ENCODE peak calls at places on chromosomes 13 and 19, in four cellular contexts. One of them, this sample, is unnamed.

GRCh38 chr19:19528721-19529490 is at the start of gene YJEFN3:
- DNase-seq in Panc1: no peak
- DNase-seq in upper lobe of left lung: peak
- DNase-seq in breast epithelium: no peak
- DNase-seq in this sample: no peak

GRCh38 chr19:51439021-51439465 is 19.2 kb downstream of the SIGLEC8 start:
- DNase-seq in upper lobe of left lung: no peak
- DNase-seq in breast epithelium: no peak
- DNase-seq in Panc1: no peak
- DNase-seq in this sample: no peak

GRCh38 chr19:40592170-40592569 is 9.0 kb upstream of the LTBP4 start:
- DNase-seq in Panc1: no peak
- DNase-seq in breast epithelium: no peak
- DNase-seq in upper lobe of left lung: no peak
- DNase-seq in this sample: no peak

GRCh38 chr13:93268327-93269028 is 41.9 kb downstream of the GPC6 start:
- DNase-seq in upper lobe of left lung: no peak
- DNase-seq in breast epithelium: no peak
- DNase-seq in Panc1: no peak
- DNase-seq in this sample: no peak

GRCh38 chr13:51551446-51551845 is 32.8 kb upstream of the WDFY2 start:
- DNase-seq in Panc1: no peak
- DNase-seq in breast epithelium: no peak
- DNase-seq in upper lobe of left lung: no peak
- DNase-seq in this sample: no peak

GRCh38 chr13:70960841-70961443 is 852.7 kb upstream of the KLHL1 start:
- DNase-seq in Panc1: no peak
- DNase-seq in upper lobe of left lung: no peak
- DNase-seq in breast epithelium: no peak
- DNase-seq in this sample: no peak

GRCh38 chr13:52652170-52652979 is at the start of gene SUGT1:
- DNase-seq in upper lobe of left lung: peak
- DNase-seq in Panc1: peak
- DNase-seq in breast epithelium: peak
- DNase-seq in this sample: peak

GRCh38 chr19:13969897-13970296 is 17.6 kb downstream of the DCAF15 start:
- DNase-seq in breast epithelium: no peak
- DNase-seq in Panc1: no peak
- DNase-seq in upper lobe of left lung: peak
- DNase-seq in this sample: no peak

GRCh38 chr19:43711751-43712355 is 4.0 kb upstream of the IRGC start:
- DNase-seq in breast epithelium: no peak
- DNase-seq in upper lobe of left lung: no peak
- DNase-seq in Panc1: no peak
- DNase-seq in this sample: no peak

GRCh38 chr19:18479964-18480723 is 41.7 kb downstream of the ELL start:
- DNase-seq in upper lobe of left lung: no peak
- DNase-seq in Panc1: no peak
- DNase-seq in breast epithelium: peak
- DNase-seq in this sample: no peak

GRCh38 chr13:47696677-47697076 is 304.4 kb downstream of the SUCLA2 start:
- DNase-seq in upper lobe of left lung: no peak
- DNase-seq in Panc1: no peak
- DNase-seq in breast epithelium: no peak
- DNase-seq in this sample: no peak

GRCh38 chr13:25933520-25933919 is 118.3 kb downstream of the SHISA2 start:
- DNase-seq in upper lobe of left lung: no peak
- DNase-seq in Panc1: no peak
- DNase-seq in breast epithelium: no peak
- DNase-seq in this sample: no peak

GRCh38 chr19:11881151-11881800 is 6.3 kb upstream of the ZNF69 start:
- DNase-seq in upper lobe of left lung: no peak
- DNase-seq in breast epithelium: peak
- DNase-seq in Panc1: peak
- DNase-seq in this sample: peak

GRCh38 chr19:14114854-14115253 is 2.7 kb downstream of the PRKACA start:
- DNase-seq in breast epithelium: no peak
- DNase-seq in upper lobe of left lung: peak
- DNase-seq in Panc1: no peak
- DNase-seq in this sample: no peak

GRCh38 chr13:100128373-100128772 is 39.5 kb downstream of the PCCA start:
- DNase-seq in Panc1: no peak
- DNase-seq in breast epithelium: no peak
- DNase-seq in upper lobe of left lung: no peak
- DNase-seq in this sample: no peak

GRCh38 chr19:17753976-17754375 is 2.7 kb downstream of the FCHO1 start:
- DNase-seq in breast epithelium: no peak
- DNase-seq in upper lobe of left lung: no peak
- DNase-seq in Panc1: no peak
- DNase-seq in this sample: no peak

GRCh38 chr13:84648069-84648640 is 765.9 kb upstream of the SLITRK1 start:
- DNase-seq in breast epithelium: no peak
- DNase-seq in Panc1: no peak
- DNase-seq in upper lobe of left lung: no peak
- DNase-seq in this sample: no peak

GRCh38 chr13:98677398-98677797 is 75.1 kb downstream of the SLC15A1 start:
- DNase-seq in breast epithelium: no peak
- DNase-seq in Panc1: no peak
- DNase-seq in upper lobe of left lung: no peak
- DNase-seq in this sample: no peak

GRCh38 chr19:39927524-39928356 is 6.7 kb downstream of the FCGBP start:
- DNase-seq in Panc1: no peak
- DNase-seq in upper lobe of left lung: peak
- DNase-seq in breast epithelium: no peak
- DNase-seq in this sample: no peak

GRCh38 chr13:93690139-93690538 is 463.5 kb downstream of the GPC6 start:
- DNase-seq in breast epithelium: no peak
- DNase-seq in Panc1: no peak
- DNase-seq in upper lobe of left lung: no peak
- DNase-seq in this sample: no peak

GRCh38 chr13:37648604-37649003 is 50.0 kb upstream of the POSTN start:
- DNase-seq in breast epithelium: no peak
- DNase-seq in Panc1: no peak
- DNase-seq in upper lobe of left lung: no peak
- DNase-seq in this sample: no peak

GRCh38 chr13:55538424-55538823 is 1602.3 kb upstream of the PRR20A start:
- DNase-seq in Panc1: no peak
- DNase-seq in breast epithelium: no peak
- DNase-seq in upper lobe of left lung: no peak
- DNase-seq in this sample: no peak

GRCh38 chr19:10270616-10271394 is at the start of gene ICAM1:
- DNase-seq in breast epithelium: peak
- DNase-seq in upper lobe of left lung: peak
- DNase-seq in Panc1: no peak
- DNase-seq in this sample: no peak

GRCh38 chr19:58460039-58460438 is 6.8 kb upstream of the ZNF324 start:
- DNase-seq in Panc1: no peak
- DNase-seq in breast epithelium: no peak
- DNase-seq in upper lobe of left lung: no peak
- DNase-seq in this sample: no peak

GRCh38 chr19:35644987-35645679 is 3.0 kb upstream of the COX6B1 start:
- DNase-seq in Panc1: peak
- DNase-seq in upper lobe of left lung: peak
- DNase-seq in breast epithelium: peak
- DNase-seq in this sample: peak

GRCh38 chr19:54448037-54448773 is 794 bp upstream of the LENG8 start:
- DNase-seq in upper lobe of left lung: peak
- DNase-seq in Panc1: no peak
- DNase-seq in breast epithelium: peak
- DNase-seq in this sample: no peak
- TF ChIP-seq POLR2AphosphoS5 in upper lobe of left lung: no peak
- TF ChIP-seq POLR2AphosphoS5 in Panc1: peak
- TF ChIP-seq POLR2AphosphoS5 in breast epithelium: no peak
- TF ChIP-seq POLR2AphosphoS5 in this sample: no peak

DNA sequence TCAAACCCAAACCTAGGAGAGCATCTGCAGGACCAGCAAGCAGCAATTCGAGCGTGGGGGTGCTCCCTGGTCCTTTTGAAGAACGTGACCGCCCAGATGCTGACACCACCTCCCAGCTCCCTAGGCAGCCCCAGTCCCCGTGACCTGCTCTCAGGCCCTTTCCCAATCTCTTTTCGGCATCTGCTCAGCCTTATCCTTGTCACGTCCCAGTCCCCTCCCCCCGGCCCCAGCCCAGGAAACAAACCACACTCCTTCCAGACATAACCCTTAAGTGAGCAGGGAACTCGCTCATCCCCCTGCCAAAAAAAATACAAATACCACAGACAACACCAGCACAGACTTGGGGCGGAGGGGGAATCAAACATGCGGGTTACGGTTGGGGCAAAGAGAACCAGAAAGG is 3.3 kb downstream of the MLLT1 start:
- DNase-seq in upper lobe of left lung: no peak
- DNase-seq in breast epithelium: peak
- DNase-seq in Panc1: no peak
- DNase-seq in this sample: no peak
- TF ChIP-seq POLR2AphosphoS5 in upper lobe of left lung: peak
- TF ChIP-seq POLR2AphosphoS5 in breast epithelium: peak
- TF ChIP-seq POLR2AphosphoS5 in Panc1: no peak
- TF ChIP-seq POLR2AphosphoS5 in this sample: no peak

GRCh38 chr19:30693179-30693578 is 321.0 kb downstream of the ZNF536 start:
- DNase-seq in breast epithelium: no peak
- DNase-seq in Panc1: no peak
- DNase-seq in upper lobe of left lung: no peak
- DNase-seq in this sample: no peak
- TF ChIP-seq POLR2AphosphoS5 in breast epithelium: no peak
- TF ChIP-seq POLR2AphosphoS5 in Panc1: no peak
- TF ChIP-seq POLR2AphosphoS5 in upper lobe of left lung: no peak
- TF ChIP-seq POLR2AphosphoS5 in this sample: no peak

DNA sequence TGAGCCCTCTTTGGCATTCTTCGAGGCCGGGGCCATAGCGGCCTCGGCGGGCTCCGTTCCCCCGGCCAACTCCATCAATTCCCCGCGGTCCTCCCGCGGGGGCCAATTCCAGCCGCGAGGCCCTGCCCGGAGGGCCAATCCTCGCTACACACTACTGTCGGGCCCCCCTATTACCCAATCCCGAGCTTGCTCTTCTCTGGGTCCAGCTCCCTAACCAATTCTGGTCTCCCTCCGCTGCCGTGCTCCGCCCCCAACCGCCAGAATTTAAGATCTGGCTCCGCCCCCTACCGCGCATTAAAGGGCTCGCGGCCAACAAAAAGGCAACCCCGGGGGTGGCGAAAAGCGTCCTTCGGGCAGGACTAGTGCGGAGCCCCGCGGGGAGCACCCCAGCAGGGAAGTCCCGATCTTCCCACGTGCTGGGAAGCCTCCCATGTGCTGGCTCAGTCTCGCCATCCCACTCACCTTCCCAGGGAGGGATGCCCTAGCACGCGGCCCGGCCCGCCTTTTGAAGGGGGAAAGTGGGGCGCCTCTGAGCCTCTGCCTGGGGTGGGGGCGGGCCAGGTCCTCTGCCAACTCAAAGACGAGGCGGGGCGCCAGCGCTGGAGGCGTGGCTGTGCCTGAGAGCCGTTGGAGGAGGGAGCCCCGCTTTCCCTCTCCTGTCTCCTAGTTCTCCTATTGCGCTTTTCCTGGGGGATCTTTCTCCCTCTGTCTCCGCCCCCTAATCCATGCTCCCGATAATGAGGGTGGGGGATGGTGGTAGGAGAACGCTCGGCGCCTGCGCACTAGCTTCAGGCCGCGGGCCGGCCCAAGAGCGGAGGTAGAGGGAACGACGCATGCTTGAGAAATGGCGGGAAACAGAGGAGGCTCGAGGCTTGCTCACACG is 3.5 kb downstream of the LIPE start:
- DNase-seq in breast epithelium: peak
- DNase-seq in upper lobe of left lung: peak
- DNase-seq in Panc1: no peak
- DNase-seq in this sample: peak
- TF ChIP-seq POLR2AphosphoS5 in breast epithelium: peak
- TF ChIP-seq POLR2AphosphoS5 in upper lobe of left lung: no peak
- TF ChIP-seq POLR2AphosphoS5 in Panc1: no peak
- TF ChIP-seq POLR2AphosphoS5 in this sample: no peak